ENCODE peak calls at places on chromosomes 1 and 21, in six cellular contexts. Y, O, C, J, I and M are unnamed samples.

GRCh38 chr1:117562581-117563491 is 43.0 kb upstream of the TENT5C start:
- DNase-seq in J (no peak), I (no peak), C (no peak), Y (no peak), O (no peak), M (no peak)

GRCh38 chr21:46457801-46458314 is 833 bp upstream of the DIP2A start:
- DNase-seq in C (no peak), J (peak; percentile 32), I (no peak), Y (peak; percentile 11), O (peak; percentile 46), M (no peak)

GRCh38 chr1:157147906-157148717 is 9.9 kb upstream of the ETV3 start:
- DNase-seq in I (no peak), J (no peak), Y (no peak), O (peak; percentile 36), C (no peak), M (no peak)

GRCh38 chr1:175217674-175218073 is 25.1 kb upstream of the KIAA0040 start:
- DNase-seq in O (no peak), Y (no peak), C (no peak), J (no peak), I (no peak), M (no peak)

GRCh38 chr1:88801575-88802208 is 89.7 kb downstream of the GTF2B start:
- DNase-seq in Y (no peak), O (peak; percentile 29), J (peak; percentile 16), C (no peak), I (no peak), M (no peak)

GRCh38 chr1:183932412-183932811 is 105.1 kb downstream of the COLGALT2 start:
- DNase-seq in I (no peak), J (peak; percentile 87), O (peak; percentile 81), Y (no peak), C (no peak), M (no peak)

GRCh38 chr1:3419415-3420204 is 34.9 kb upstream of the ARHGEF16 start:
- DNase-seq in C (no peak), J (no peak), I (no peak), O (peak; percentile 8), Y (no peak), M (no peak)

GRCh38 chr1:110545492-110545891 is 26.5 kb upstream of the KCNA10 start:
- DNase-seq in O (no peak), Y (no peak), C (no peak), I (no peak), J (no peak), M (no peak)

GRCh38 chr1:119859647-119860046 is 36.7 kb downstream of the ADAM30 start:
- DNase-seq in Y (no peak), C (no peak), J (peak; percentile 75), I (peak; percentile 33), O (peak; percentile 59), M (no peak)

GRCh38 chr1:245878585-245878984 is 628.5 kb downstream of the SMYD3 start:
- DNase-seq in Y (no peak), I (no peak), J (no peak), C (no peak), O (no peak), M (no peak)

GRCh38 chr1:19047373-19047772 is 90.9 kb upstream of the IFFO2 start:
- DNase-seq in I (no peak), C (no peak), Y (no peak), O (no peak), J (no peak), M (no peak)